ENCODE peak calls at places on chromosomes 5 and 9, in six cellular contexts. Q, H, S, D, N and X are unnamed samples.
A peak's percentile ranks its signal among the peaks of the same experiment; 100 is the strongest.

GRCh38 chr5:176714067-176714466 is 66.8 kb downstream of the TSPAN17 start:
- DNase-seq in Q (no peak), H (no peak), S (no peak), D (no peak), N (no peak), X (no peak)

GRCh38 chr5:111641533-111642230 is 115.3 kb downstream of the NREP start:
- DNase-seq in Q (no peak), H (no peak), S (no peak), D (no peak), N (no peak), X (no peak)

GRCh38 chr9:124482431-124483031 is 24.7 kb downstream of the NR5A1 start:
- DNase-seq in Q (no peak), H (no peak), S (no peak), D (no peak), N (no peak), X (no peak)

GRCh38 chr5:111072949-111073682 is 1.6 kb downstream of the TSLP start:
- DNase-seq in Q (peak; percentile 19), H (peak; percentile 20), S (no peak), D (peak; percentile 57), N (peak; percentile 43), X (peak; percentile 66)

GRCh38 chr5:6827815-6828214 is 114.6 kb downstream of the TENT4A start:
- DNase-seq in Q (no peak), H (no peak), S (no peak), D (no peak), N (no peak), X (peak; percentile 29)

GRCh38 chr9:134324359-134325095 is 1.7 kb upstream of the RXRA start:
- DNase-seq in Q (no peak), H (no peak), S (no peak), D (no peak), N (peak; percentile 39), X (no peak)

GRCh38 chr9:108972626-108973209 is 38.5 kb downstream of the ABITRAM start:
- DNase-seq in Q (no peak), H (no peak), S (no peak), D (no peak), N (no peak), X (no peak)

GRCh38 chr5:103745353-103746065 is 182.9 kb upstream of the NUDT12 start:
- DNase-seq in Q (no peak), H (no peak), S (no peak), D (no peak), N (no peak), X (no peak)

GRCh38 chr9:34375901-34376595 is 650 bp downstream of the MYORG start:
- DNase-seq in Q (no peak), H (peak; percentile 57), S (peak; percentile 69), D (no peak), N (peak; percentile 59), X (peak; percentile 84)

GRCh38 chr9:133119039-133119438 is 2.0 kb downstream of the RALGDS start:
- DNase-seq in Q (no peak), H (no peak), S (no peak), D (no peak), N (no peak), X (no peak)

GRCh38 chr5:107812570-107813141 is 141.9 kb upstream of the EFNA5 start:
- DNase-seq in Q (no peak), H (no peak), S (no peak), D (no peak), N (no peak), X (no peak)

GRCh38 chr5:102421647-102422046 is 77.2 kb downstream of the SLCO6A1 start:
- DNase-seq in Q (peak; percentile 3), H (no peak), S (peak; percentile 20), D (no peak), N (no peak), X (no peak)

GRCh38 chr9:124841422-124841821 is 11.8 kb upstream of the WDR38 start:
- DNase-seq in Q (no peak), H (no peak), S (no peak), D (no peak), N (no peak), X (no peak)

GRCh38 chr9:135087489-135087791 is at the start of gene OLFM1:
- DNase-seq in Q (peak; percentile 38), H (peak; percentile 78), S (no peak), D (peak; percentile 77), N (peak; percentile 76), X (peak; percentile 72)

GRCh38 chr9:109181284-109181683 is 14.2 kb upstream of the FRRS1L start:
- DNase-seq in Q (no peak), H (no peak), S (no peak), D (no peak), N (no peak), X (no peak)

GRCh38 chr5:154176191-154176590 is 14.3 kb upstream of the GALNT10 start:
- DNase-seq in Q (no peak), H (no peak), S (no peak), D (no peak), N (no peak), X (no peak)

GRCh38 chr9:129094387-129095169 is 13.7 kb downstream of the DOLPP1 start:
- DNase-seq in Q (no peak), H (no peak), S (no peak), D (no peak), N (no peak), X (no peak)

GRCh38 chr5:67405101-67405364 is 208.4 kb upstream of the CD180 start:
- DNase-seq in Q (no peak), H (no peak), S (no peak), D (no peak), N (no peak), X (no peak)

GRCh38 chr5:76270214-76270613 is 132.9 kb upstream of the IQGAP2 start:
- DNase-seq in Q (no peak), H (no peak), S (no peak), D (no peak), N (no peak), X (no peak)

GRCh38 chr5:1431896-1432295 is 13.3 kb downstream of the SLC6A3 start:
- DNase-seq in Q (no peak), H (no peak), S (no peak), D (peak; percentile 22), N (no peak), X (peak; percentile 21)

GRCh38 chr5:61207884-61208283 is 45.6 kb upstream of the SMIM15 start:
- DNase-seq in Q (no peak), H (no peak), S (no peak), D (no peak), N (no peak), X (no peak)

GRCh38 chr5:143682788-143683419 is 129.1 kb upstream of the HMHB1 start:
- DNase-seq in Q (no peak), H (no peak), S (no peak), D (no peak), N (no peak), X (no peak)

GRCh38 chr9:3912817-3913216 is 387.0 kb upstream of the RFX3 start:
- DNase-seq in Q (no peak), H (no peak), S (no peak), D (no peak), N (no peak), X (no peak)

GRCh38 chr5:108687599-108688220 is 60.0 kb upstream of the FER start:
- DNase-seq in Q (no peak), H (no peak), S (no peak), D (no peak), N (no peak), X (no peak)

GRCh38 chr5:15452030-15452429 is 48.0 kb upstream of the FBXL7 start:
- DNase-seq in Q (no peak), H (no peak), S (no peak), D (no peak), N (no peak), X (no peak)
- TF ChIP-seq POLR2A in Q (no peak), H (no peak), S (no peak), D (no peak), N (no peak), X (no peak)

GRCh38 chr5:94893404-94894145 is 275.1 kb downstream of the SLF1 start:
- DNase-seq in Q (peak; percentile 34), H (no peak), S (no peak), D (no peak), N (no peak), X (no peak)
- TF ChIP-seq CTCF in Q (peak; percentile 58), H (no peak), S (peak; percentile 39), D (no peak), N (no peak), X (no peak)

DNA sequence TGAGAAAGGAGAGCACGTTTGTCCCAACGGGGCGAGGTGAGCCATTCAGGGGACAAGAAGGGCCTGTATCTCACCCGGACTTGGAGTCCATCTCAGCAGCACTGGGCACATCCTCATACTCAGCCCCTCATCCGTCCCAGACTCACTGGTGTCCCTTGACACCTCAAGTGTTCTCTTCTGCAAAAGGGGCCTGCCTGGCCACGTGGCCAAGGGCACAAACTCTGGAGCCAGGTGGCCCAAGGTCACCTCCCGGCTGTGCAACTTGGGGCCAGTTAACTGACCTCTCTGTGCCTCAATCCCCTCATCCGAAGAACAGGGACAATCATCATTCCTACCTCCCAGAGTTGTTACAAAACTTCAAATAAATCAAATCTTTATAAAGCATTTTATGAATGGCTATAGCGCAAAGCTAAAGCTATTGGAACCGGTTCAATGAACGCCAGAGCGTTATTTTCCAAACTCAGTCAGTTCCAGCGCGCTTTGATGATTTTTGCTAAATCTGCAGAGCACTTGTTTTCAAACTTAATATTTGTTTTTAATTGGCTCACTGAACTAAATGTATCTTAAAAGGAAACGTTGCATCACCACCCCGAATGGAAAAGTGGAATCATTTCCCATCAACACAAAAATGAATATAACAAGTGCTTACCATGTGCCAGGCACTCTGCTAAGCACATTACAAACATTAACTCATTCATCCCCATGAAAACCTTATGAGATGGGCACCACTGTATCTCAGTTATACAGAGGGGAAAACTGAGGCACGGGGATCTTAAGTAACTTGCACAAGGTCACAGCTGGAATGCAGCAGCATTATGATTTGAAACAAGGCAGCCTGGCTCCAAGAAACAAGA is 49.3 kb downstream of the DUSP1 start:
- DNase-seq in Q (no peak), H (no peak), S (no peak), D (no peak), N (no peak), X (no peak)
- H3K27me3 ChIP-seq in Q (no peaks in the 10 kb centered on the region), H (no peaks in the 10 kb centered on the region), S (peaks cover 4% of the 10 kb centered on the region), D (no peaks in the 10 kb centered on the region), N (no peaks in the 10 kb centered on the region), X (no peaks in the 10 kb centered on the region)

DNA sequence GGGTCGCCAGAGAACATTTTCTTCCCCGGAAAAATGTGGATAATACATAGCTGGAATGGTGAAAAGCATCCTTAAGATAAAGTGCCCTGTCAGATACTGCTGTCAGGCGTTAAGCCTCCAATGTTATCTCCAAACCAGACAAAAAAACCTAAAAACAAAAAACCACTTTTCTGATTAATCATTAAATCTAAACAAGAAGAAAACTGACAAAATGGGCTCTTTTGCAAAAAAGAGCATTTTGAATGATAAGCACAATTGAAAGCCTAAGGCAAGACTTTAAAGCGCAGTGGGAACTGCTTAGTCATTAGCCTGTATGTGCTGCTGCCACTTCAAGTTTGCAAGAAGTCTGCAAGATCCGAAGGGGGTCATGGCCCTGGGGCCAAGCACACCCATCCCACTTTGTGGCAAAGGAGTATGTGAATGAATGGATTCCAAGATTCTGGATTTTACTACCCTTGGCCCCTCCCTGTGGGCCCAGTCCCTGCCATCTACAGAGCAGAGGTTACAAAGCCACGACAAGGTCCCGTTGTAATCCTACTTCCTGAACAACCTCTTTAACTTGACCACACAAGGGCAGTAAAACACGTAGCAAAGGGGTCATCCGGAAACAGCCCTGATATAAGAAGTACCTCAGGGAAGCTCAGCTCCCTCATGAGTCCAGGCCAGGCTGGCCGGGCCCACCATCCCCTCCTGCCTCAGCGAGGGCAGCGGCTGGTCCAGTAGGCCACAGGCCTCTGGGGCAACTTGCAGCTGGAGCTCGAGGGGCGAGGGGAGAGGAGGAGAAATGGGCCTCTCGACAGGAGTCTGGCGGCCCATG is 29.7 kb downstream of the SHB start:
- DNase-seq in Q (peak; percentile 42), H (no peak), S (no peak), D (no peak), N (no peak), X (no peak)
- TF ChIP-seq POLR2A in Q (no peak), H (no peak), S (no peak), D (no peak), N (no peak), X (no peak)